ENCODE peak calls at places on chromosomes 11 and 22, in four cellular contexts. One of them, this sample, is unnamed.

GRCh38 chr11:69509381-69509780 is 27.9 kb downstream of the LINC01488 start:
- DNase-seq in A549: no peak
- DNase-seq in ovary: no peak
- DNase-seq in body of pancreas: no peak
- DNase-seq in this sample: no peak

GRCh38 chr11:33636104-33636503 is 64.5 kb downstream of the C11orf91 start:
- DNase-seq in A549: peak
- DNase-seq in ovary: no peak
- DNase-seq in body of pancreas: no peak
- DNase-seq in this sample: peak

GRCh38 chr22:43185860-43186261 is 1.1 kb downstream of the TTLL12 start:
- DNase-seq in A549: no peak
- DNase-seq in ovary: peak
- DNase-seq in body of pancreas: peak
- DNase-seq in this sample: peak

GRCh38 chr11:17574141-17574798 is 27.2 kb downstream of the OTOG start:
- DNase-seq in A549: no peak
- DNase-seq in ovary: no peak
- DNase-seq in body of pancreas: no peak
- DNase-seq in this sample: no peak

GRCh38 chr11:8459711-8460399 is 134.2 kb downstream of the STK33 start:
- DNase-seq in A549: no peak
- DNase-seq in ovary: no peak
- DNase-seq in body of pancreas: no peak
- DNase-seq in this sample: no peak

GRCh38 chr11:11312738-11313137 is 40.3 kb downstream of the CSNK2A3 start:
- DNase-seq in A549: no peak
- DNase-seq in ovary: no peak
- DNase-seq in body of pancreas: no peak
- DNase-seq in this sample: no peak

GRCh38 chr11:96098511-96099241 is 174.8 kb upstream of the MTMR2 start:
- DNase-seq in A549: no peak
- DNase-seq in ovary: no peak
- DNase-seq in body of pancreas: no peak
- DNase-seq in this sample: peak

GRCh38 chr11:46112961-46113617 is 8.2 kb downstream of the PHF21A start:
- DNase-seq in A549: peak
- DNase-seq in ovary: no peak
- DNase-seq in body of pancreas: peak
- DNase-seq in this sample: peak

GRCh38 chr11:110176366-110177056 is 83.3 kb downstream of the ZC3H12C start:
- DNase-seq in A549: no peak
- DNase-seq in ovary: no peak
- DNase-seq in body of pancreas: no peak
- DNase-seq in this sample: peak

GRCh38 chr22:48253573-48253972 is 1491.1 kb downstream of the TBC1D22A start:
- DNase-seq in A549: no peak
- DNase-seq in ovary: no peak
- DNase-seq in body of pancreas: no peak
- DNase-seq in this sample: no peak

GRCh38 chr11:15988693-15989231 is 367.6 kb downstream of the SOX6 start:
- DNase-seq in A549: peak
- DNase-seq in ovary: no peak
- DNase-seq in body of pancreas: no peak
- DNase-seq in this sample: no peak

GRCh38 chr11:76380161-76380976 is 563 bp downstream of the THAP12 start:
- DNase-seq in A549: peak
- DNase-seq in ovary: no peak
- DNase-seq in body of pancreas: no peak
- DNase-seq in this sample: peak

GRCh38 chr22:44746061-44746789 is 6.2 kb upstream of the ARHGAP8 start:
- DNase-seq in A549: no peak
- DNase-seq in ovary: no peak
- DNase-seq in body of pancreas: no peak
- DNase-seq in this sample: no peak

GRCh38 chr11:43583548-43583947 is 97.0 kb upstream of the HSD17B12 start:
- DNase-seq in A549: no peak
- DNase-seq in ovary: no peak
- DNase-seq in body of pancreas: no peak
- DNase-seq in this sample: no peak

GRCh38 chr22:29079218-29079901 is 6.5 kb downstream of the KREMEN1 start:
- DNase-seq in A549: no peak
- DNase-seq in ovary: no peak
- DNase-seq in body of pancreas: no peak
- DNase-seq in this sample: no peak

GRCh38 chr11:5596611-5597201 is at the start of gene TRIM6:
- DNase-seq in A549: peak
- DNase-seq in ovary: peak
- DNase-seq in body of pancreas: peak
- DNase-seq in this sample: peak

GRCh38 chr11:75762158-75762557 is 6.4 kb upstream of the DGAT2 start:
- DNase-seq in A549: no peak
- DNase-seq in ovary: no peak
- DNase-seq in body of pancreas: no peak
- DNase-seq in this sample: no peak

GRCh38 chr11:70226967-70227366 is 23.9 kb downstream of the FADD start:
- DNase-seq in A549: no peak
- DNase-seq in ovary: no peak
- DNase-seq in body of pancreas: no peak
- DNase-seq in this sample: no peak

GRCh38 chr11:78094250-78094649 is 14.6 kb upstream of the NDUFC2 start:
- DNase-seq in A549: no peak
- DNase-seq in ovary: no peak
- DNase-seq in body of pancreas: no peak
- DNase-seq in this sample: no peak

GRCh38 chr11:130322126-130322525 is 7.4 kb upstream of the ZBTB44 start:
- DNase-seq in A549: no peak
- DNase-seq in ovary: no peak
- DNase-seq in body of pancreas: no peak
- DNase-seq in this sample: no peak

GRCh38 chr11:64865286-64866172 is 12.9 kb downstream of the EHD1 start:
- DNase-seq in A549: no peak
- DNase-seq in ovary: no peak
- DNase-seq in body of pancreas: no peak
- DNase-seq in this sample: peak